ENCODE peak calls at places on chromosomes 6 and 20, in five cellular contexts. J is A549, G is tibial nerve, I is ovary, W is transverse colon. Q is an unnamed sample.
A peak's percentile ranks its signal among the peaks of the same experiment; 100 is the strongest.

GRCh38 chr6:40706222-40706621 is 119.1 kb upstream of the LRFN2 start:
- DNase-seq in J (no peak), G (no peak), I (no peak), W (no peak), Q (no peak)

GRCh38 chr20:3222635-3223600 is 13.6 kb downstream of the ITPA start:
- DNase-seq in J (no peak), G (no peak), I (no peak), W (no peak), Q (no peak)

GRCh38 chr6:27753668-27754407 is 158.4 kb downstream of the OR2B2 start:
- DNase-seq in J (peak; percentile 70), G (no peak), I (peak; percentile 61), W (peak; percentile 79), Q (no peak)

GRCh38 chr20:17910828-17911294 is 57.7 kb downstream of the SNX5 start:
- DNase-seq in J (no peak), G (no peak), I (peak; percentile 28), W (no peak), Q (no peak)

GRCh38 chr20:22905667-22906066 is 129.4 kb upstream of the SSTR4 start:
- DNase-seq in J (no peak), G (peak; percentile 21), I (peak; percentile 31), W (no peak), Q (no peak)

GRCh38 chr6:30682181-30683117 is 4.0 kb downstream of the PPP1R18 start:
- DNase-seq in J (peak; percentile 41), G (peak; percentile 61), I (peak; percentile 72), W (peak; percentile 89), Q (peak; percentile 92)

GRCh38 chr20:56710577-56711465 is 81.7 kb downstream of the TFAP2C start:
- DNase-seq in J (peak; percentile 38), G (no peak), I (no peak), W (no peak), Q (no peak)

GRCh38 chr6:33627876-33628275 is 6.8 kb downstream of the ITPR3 start:
- DNase-seq in J (no peak), G (no peak), I (no peak), W (peak; percentile 65), Q (no peak)

GRCh38 chr6:110618591-110619267 is 142.3 kb upstream of the SLC22A16 start:
- DNase-seq in J (no peak), G (no peak), I (no peak), W (no peak), Q (no peak)

GRCh38 chr6:132333639-132334516 is 67.4 kb downstream of the MOXD1 start:
- DNase-seq in J (peak; percentile 49), G (no peak), I (no peak), W (peak; percentile 15), Q (no peak)

GRCh38 chr20:3980260-3981131 is 34.9 kb downstream of the RNF24 start:
- DNase-seq in J (peak; percentile 59), G (no peak), I (peak; percentile 15), W (no peak), Q (no peak)

GRCh38 chr6:14706378-14706929 is 539.4 kb upstream of the JARID2 start:
- DNase-seq in J (no peak), G (no peak), I (peak; percentile 63), W (peak; percentile 27), Q (no peak)

GRCh38 chr6:8857160-8857559 is 421.8 kb upstream of the SLC35B3 start:
- DNase-seq in J (no peak), G (no peak), I (no peak), W (no peak), Q (no peak)

GRCh38 chr6:18101873-18102272 is 20.6 kb downstream of the NHLRC1 start:
- DNase-seq in J (no peak), G (no peak), I (no peak), W (no peak), Q (no peak)

GRCh38 chr6:122400467-122401089 is 1.1 kb downstream of the HSF2 start:
- DNase-seq in J (no peak), G (no peak), I (no peak), W (no peak), Q (no peak)

GRCh38 chr20:5095454-5095853 is 24.3 kb downstream of the PCNA start:
- DNase-seq in J (no peak), G (no peak), I (no peak), W (no peak), Q (no peak)

GRCh38 chr6:17280552-17281090 is 540 bp upstream of the RBM24 start:
- DNase-seq in J (no peak), G (no peak), I (peak; percentile 35), W (peak; percentile 38), Q (peak; percentile 80)

GRCh38 chr6:90216081-90216977 is 80.3 kb downstream of the BACH2 start:
- DNase-seq in J (no peak), G (no peak), I (no peak), W (peak; percentile 20), Q (no peak)

GRCh38 chr6:111418971-111419693 is 63.9 kb downstream of the REV3L start:
- DNase-seq in J (no peak), G (no peak), I (no peak), W (no peak), Q (no peak)

GRCh38 chr20:57795347-57795697 is 85.5 kb upstream of the PMEPA1 start:
- DNase-seq in J (no peak), G (no peak), I (no peak), W (no peak), Q (no peak)

GRCh38 chr6:14975124-14975815 is 270.6 kb upstream of the JARID2 start:
- DNase-seq in J (no peak), G (no peak), I (no peak), W (no peak), Q (no peak)

GRCh38 chr20:20820104-20820503 is 107.7 kb upstream of the RALGAPA2 start:
- DNase-seq in J (peak; percentile 40), G (no peak), I (no peak), W (no peak), Q (no peak)

GRCh38 chr20:57208198-57208597 is 58.2 kb downstream of the BMP7 start:
- DNase-seq in J (no peak), G (no peak), I (no peak), W (no peak), Q (no peak)

GRCh38 chr20:52975024-52975732 is 3.0 kb downstream of the TSHZ2 start:
- DNase-seq in J (no peak), G (no peak), I (peak; percentile 47), W (no peak), Q (no peak)

GRCh38 chr20:3686867-3687321 is 5.1 kb upstream of the ADAM33 start:
- DNase-seq in J (no peak), G (peak; percentile 76), I (peak; percentile 90), W (peak; percentile 81), Q (no peak)

GRCh38 chr6:119575721-119576120 is 226.2 kb upstream of the MAN1A1 start:
- DNase-seq in J (no peak), G (no peak), I (no peak), W (no peak), Q (no peak)

GRCh38 chr6:12911387-12911960 is 194.9 kb downstream of the PHACTR1 start:
- DNase-seq in J (peak; percentile 2), G (no peak), I (no peak), W (no peak), Q (no peak)

GRCh38 chr6:139962663-139963314 is 588.3 kb upstream of the CITED2 start:
- DNase-seq in J (no peak), G (no peak), I (no peak), W (no peak), Q (no peak)

GRCh38 chr6:85458782-85459181 is 8.9 kb downstream of the NT5E start:
- DNase-seq in J (no peak), G (no peak), I (no peak), W (no peak), Q (no peak)

GRCh38 chr20:46672543-46673148 is 16.6 kb downstream of the TP53RK start:
- DNase-seq in J (no peak), G (no peak), I (no peak), W (no peak), Q (no peak)

GRCh38 chr20:46670228-46670584 is 18.9 kb upstream of the SLC13A3 start:
- DNase-seq in J (no peak), G (no peak), I (no peak), W (no peak), Q (no peak)

GRCh38 chr20:46673394-46674252 is 15.6 kb downstream of the TP53RK start:
- DNase-seq in J (no peak), G (no peak), I (no peak), W (no peak), Q (no peak)

GRCh38 chr20:46671866-46672542 is 17.2 kb downstream of the TP53RK start:
- DNase-seq in J (no peak), G (no peak), I (no peak), W (no peak), Q (no peak)

GRCh38 chr20:46670585-46671584 is 18.4 kb downstream of the TP53RK start:
- DNase-seq in J (no peak), G (no peak), I (no peak), W (no peak), Q (no peak)
- TF ChIP-seq EP300 in J (no peak), G (no peak), I (no peak), W (no peak), Q (no peak)

DNA sequence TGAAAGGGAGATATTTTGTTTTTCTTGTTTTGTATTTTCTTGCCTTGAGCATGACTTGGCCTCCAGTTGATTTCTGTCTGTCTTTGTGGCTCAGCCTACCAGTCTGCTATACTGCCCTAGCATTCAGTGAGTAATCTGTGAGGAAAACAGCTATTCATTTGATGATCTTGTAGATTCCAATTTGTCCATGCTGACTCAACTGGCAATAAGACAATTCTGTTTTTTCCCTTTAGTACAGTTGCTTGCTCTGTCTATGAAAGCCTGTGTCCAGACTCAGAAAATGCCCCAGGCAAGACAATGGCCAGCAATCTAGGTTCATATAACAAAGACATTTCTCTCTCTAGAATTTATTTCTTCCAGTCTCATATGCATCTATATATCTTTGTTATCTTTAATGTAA is 10.9 kb upstream of the SOX4 start:
- DNase-seq in J (no peak), G (no peak), I (no peak), W (no peak), Q (no peak)
- H3K9me3 ChIP-seq in J (peaks cover 6% of the 10 kb centered on the region), G (no peaks in the 10 kb centered on the region), I (peaks cover 3% of the 10 kb centered on the region), W (no peaks in the 10 kb centered on the region), Q (peaks cover 9% of the 10 kb centered on the region)

DNA sequence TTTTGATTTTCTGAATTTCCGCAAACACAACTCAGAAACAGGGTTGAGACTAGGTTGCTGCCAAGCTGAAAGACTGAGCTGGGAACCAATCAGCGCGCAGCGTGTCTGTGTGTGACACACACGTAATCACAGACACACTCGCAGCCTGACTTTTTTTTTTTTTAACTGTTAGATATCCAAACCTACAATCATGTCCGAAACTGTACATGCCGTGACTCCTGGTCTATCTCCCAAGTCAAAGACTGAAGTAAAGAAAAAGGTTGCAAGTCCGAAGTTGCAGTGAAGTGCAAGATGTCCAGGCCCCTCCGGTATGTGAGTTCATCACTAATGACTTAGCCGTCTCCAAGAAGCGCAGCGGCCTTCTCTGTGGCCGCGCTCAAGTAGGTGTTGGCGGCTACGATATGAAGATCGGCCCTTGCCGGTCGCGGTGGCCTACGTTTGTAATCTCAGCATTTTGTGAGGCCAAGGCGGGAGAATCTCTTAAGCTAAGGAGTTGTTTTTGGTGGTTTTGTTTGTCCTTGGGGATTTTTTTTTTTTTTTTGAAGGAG is 108.2 kb downstream of the HFE start:
- DNase-seq in J (no peak), G (peak; percentile 81), I (peak; percentile 87), W (peak; percentile 93), Q (peak; percentile 94)
- TF ChIP-seq EP300 in J (no peak), G (no peak), I (no peak), W (no peak), Q (no peak)

DNA sequence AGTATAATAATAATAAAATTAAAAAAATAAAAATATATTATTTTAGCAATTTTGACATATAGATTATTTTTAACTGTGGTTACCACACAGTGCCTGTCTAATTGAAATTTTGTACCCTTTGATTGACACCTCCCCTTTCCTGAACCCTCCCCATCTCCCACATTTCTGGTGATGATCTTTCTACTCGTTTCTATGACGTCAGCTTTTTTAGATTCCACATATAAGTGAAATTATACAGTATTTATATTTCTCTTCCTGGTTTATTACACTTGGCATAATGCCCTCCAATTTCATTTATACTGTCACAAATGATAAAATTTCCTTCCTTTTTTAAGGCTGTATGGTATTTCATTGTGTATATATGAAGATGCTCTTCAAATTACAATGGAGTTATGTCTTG is 258.1 kb upstream of the PTCHD4 start:
- DNase-seq in J (no peak), G (no peak), I (no peak), W (no peak), Q (no peak)
- H3K9me3 ChIP-seq in J (no peaks in the 10 kb centered on the region), G (peaks cover 1% of the 10 kb centered on the region), I (no peaks in the 10 kb centered on the region), W (no peaks in the 10 kb centered on the region), Q (no peaks in the 10 kb centered on the region)